ENCODE peak calls at places on chromosomes 2 and 18, in nine cellular contexts. One of them, this sample, is unnamed.
A peak's percentile ranks its signal among the peaks of the same experiment; 100 is the strongest.

GRCh38 chr2:218381916-218382366 is at the start of gene SLC11A1:
- DNase-seq in activated gamma-delta T cell treated with anti-CD3 and anti-CD28 coated beads, Interleukin-2, amount 50 U/mL, for 16 hours: no peak
- DNase-seq in activated T-cell treated with anti-CD3 and anti-CD28 coated beads for 24 hours: no peak
- DNase-seq in BE2C: no peak
- DNase-seq in body of pancreas: peak; percentile 83
- DNase-seq in upper lobe of left lung: no peak
- DNase-seq in ELR: no peak
- DNase-seq in nucleus accumbens: peak; percentile 45
- DNase-seq in neuronal stem cell: no peak
- DNase-seq in this sample: no peak

GRCh38 chr2:100731535-100731981 is 88.4 kb upstream of the NPAS2 start:
- DNase-seq in activated gamma-delta T cell treated with anti-CD3 and anti-CD28 coated beads, Interleukin-2, amount 50 U/mL, for 16 hours: no peak
- DNase-seq in activated T-cell treated with anti-CD3 and anti-CD28 coated beads for 24 hours: no peak
- DNase-seq in BE2C: no peak
- DNase-seq in body of pancreas: no peak
- DNase-seq in upper lobe of left lung: no peak
- DNase-seq in ELR: peak; percentile 92
- DNase-seq in nucleus accumbens: no peak
- DNase-seq in neuronal stem cell: no peak
- DNase-seq in this sample: no peak

GRCh38 chr2:101900375-101900774 is 91.4 kb upstream of the IL1R2 start:
- DNase-seq in activated gamma-delta T cell treated with anti-CD3 and anti-CD28 coated beads, Interleukin-2, amount 50 U/mL, for 16 hours: no peak
- DNase-seq in activated T-cell treated with anti-CD3 and anti-CD28 coated beads for 24 hours: peak; percentile 19
- DNase-seq in BE2C: no peak
- DNase-seq in body of pancreas: no peak
- DNase-seq in upper lobe of left lung: no peak
- DNase-seq in ELR: no peak
- DNase-seq in nucleus accumbens: no peak
- DNase-seq in neuronal stem cell: no peak
- DNase-seq in this sample: no peak

GRCh38 chr2:240465765-240466578 is 30.5 kb downstream of the GPC1 start:
- DNase-seq in activated gamma-delta T cell treated with anti-CD3 and anti-CD28 coated beads, Interleukin-2, amount 50 U/mL, for 16 hours: no peak
- DNase-seq in activated T-cell treated with anti-CD3 and anti-CD28 coated beads for 24 hours: no peak
- DNase-seq in BE2C: peak; percentile 11
- DNase-seq in body of pancreas: peak; percentile 1
- DNase-seq in upper lobe of left lung: peak; percentile 79
- DNase-seq in ELR: no peak
- DNase-seq in nucleus accumbens: no peak
- DNase-seq in neuronal stem cell: no peak
- DNase-seq in this sample: no peak

GRCh38 chr18:45517181-45517741 is 98.0 kb upstream of the SLC14A2 start:
- DNase-seq in activated gamma-delta T cell treated with anti-CD3 and anti-CD28 coated beads, Interleukin-2, amount 50 U/mL, for 16 hours: no peak
- DNase-seq in activated T-cell treated with anti-CD3 and anti-CD28 coated beads for 24 hours: no peak
- DNase-seq in BE2C: no peak
- DNase-seq in body of pancreas: peak; percentile 37
- DNase-seq in upper lobe of left lung: peak; percentile 10
- DNase-seq in ELR: no peak
- DNase-seq in nucleus accumbens: no peak
- DNase-seq in neuronal stem cell: peak; percentile 37
- DNase-seq in this sample: no peak

GRCh38 chr2:69561041-69561550 is 82.4 kb downstream of the AAK1 start:
- DNase-seq in activated gamma-delta T cell treated with anti-CD3 and anti-CD28 coated beads, Interleukin-2, amount 50 U/mL, for 16 hours: no peak
- DNase-seq in activated T-cell treated with anti-CD3 and anti-CD28 coated beads for 24 hours: no peak
- DNase-seq in BE2C: no peak
- DNase-seq in body of pancreas: no peak
- DNase-seq in upper lobe of left lung: no peak
- DNase-seq in ELR: peak; percentile 28
- DNase-seq in nucleus accumbens: no peak
- DNase-seq in neuronal stem cell: no peak
- DNase-seq in this sample: no peak

GRCh38 chr18:9293948-9294347 is 40.6 kb upstream of the TWSG1 start:
- DNase-seq in activated gamma-delta T cell treated with anti-CD3 and anti-CD28 coated beads, Interleukin-2, amount 50 U/mL, for 16 hours: no peak
- DNase-seq in activated T-cell treated with anti-CD3 and anti-CD28 coated beads for 24 hours: no peak
- DNase-seq in BE2C: no peak
- DNase-seq in body of pancreas: no peak
- DNase-seq in upper lobe of left lung: no peak
- DNase-seq in ELR: no peak
- DNase-seq in nucleus accumbens: no peak
- DNase-seq in neuronal stem cell: no peak
- DNase-seq in this sample: no peak

GRCh38 chr18:40864846-40865245 is 1090.2 kb upstream of the PIK3C3 start:
- DNase-seq in activated gamma-delta T cell treated with anti-CD3 and anti-CD28 coated beads, Interleukin-2, amount 50 U/mL, for 16 hours: no peak
- DNase-seq in activated T-cell treated with anti-CD3 and anti-CD28 coated beads for 24 hours: no peak
- DNase-seq in BE2C: no peak
- DNase-seq in body of pancreas: no peak
- DNase-seq in upper lobe of left lung: no peak
- DNase-seq in ELR: no peak
- DNase-seq in nucleus accumbens: no peak
- DNase-seq in neuronal stem cell: no peak
- DNase-seq in this sample: no peak

GRCh38 chr18:68861365-68861764 is 63.5 kb downstream of the CCDC102B start:
- DNase-seq in activated gamma-delta T cell treated with anti-CD3 and anti-CD28 coated beads, Interleukin-2, amount 50 U/mL, for 16 hours: no peak
- DNase-seq in activated T-cell treated with anti-CD3 and anti-CD28 coated beads for 24 hours: no peak
- DNase-seq in BE2C: no peak
- DNase-seq in body of pancreas: no peak
- DNase-seq in upper lobe of left lung: no peak
- DNase-seq in ELR: no peak
- DNase-seq in nucleus accumbens: no peak
- DNase-seq in neuronal stem cell: no peak
- DNase-seq in this sample: no peak

GRCh38 chr2:75074228-75074627 is 115.8 kb downstream of the POLE4 start:
- DNase-seq in activated gamma-delta T cell treated with anti-CD3 and anti-CD28 coated beads, Interleukin-2, amount 50 U/mL, for 16 hours: no peak
- DNase-seq in activated T-cell treated with anti-CD3 and anti-CD28 coated beads for 24 hours: no peak
- DNase-seq in BE2C: no peak
- DNase-seq in body of pancreas: no peak
- DNase-seq in upper lobe of left lung: no peak
- DNase-seq in ELR: no peak
- DNase-seq in nucleus accumbens: no peak
- DNase-seq in neuronal stem cell: no peak
- DNase-seq in this sample: no peak

GRCh38 chr2:240319855-240320560 is 115.5 kb upstream of the GPC1 start:
- DNase-seq in activated gamma-delta T cell treated with anti-CD3 and anti-CD28 coated beads, Interleukin-2, amount 50 U/mL, for 16 hours: no peak
- DNase-seq in activated T-cell treated with anti-CD3 and anti-CD28 coated beads for 24 hours: no peak
- DNase-seq in BE2C: no peak
- DNase-seq in body of pancreas: peak; percentile 33
- DNase-seq in upper lobe of left lung: peak; percentile 60
- DNase-seq in ELR: peak; percentile 94
- DNase-seq in nucleus accumbens: no peak
- DNase-seq in neuronal stem cell: no peak
- DNase-seq in this sample: no peak

GRCh38 chr2:240930631-240931318 is 24.6 kb downstream of the CROCC2 start:
- DNase-seq in activated gamma-delta T cell treated with anti-CD3 and anti-CD28 coated beads, Interleukin-2, amount 50 U/mL, for 16 hours: no peak
- DNase-seq in activated T-cell treated with anti-CD3 and anti-CD28 coated beads for 24 hours: no peak
- DNase-seq in BE2C: peak; percentile 9
- DNase-seq in body of pancreas: no peak
- DNase-seq in upper lobe of left lung: peak; percentile 78
- DNase-seq in ELR: no peak
- DNase-seq in nucleus accumbens: no peak
- DNase-seq in neuronal stem cell: no peak
- DNase-seq in this sample: no peak

GRCh38 chr2:237140689-237141285 is 55.1 kb downstream of the COPS8 start:
- DNase-seq in activated gamma-delta T cell treated with anti-CD3 and anti-CD28 coated beads, Interleukin-2, amount 50 U/mL, for 16 hours: no peak
- DNase-seq in activated T-cell treated with anti-CD3 and anti-CD28 coated beads for 24 hours: no peak
- DNase-seq in BE2C: no peak
- DNase-seq in body of pancreas: peak; percentile 47
- DNase-seq in upper lobe of left lung: no peak
- DNase-seq in ELR: no peak
- DNase-seq in nucleus accumbens: no peak
- DNase-seq in neuronal stem cell: no peak
- DNase-seq in this sample: no peak

GRCh38 chr18:12397793-12398192 is 9.9 kb upstream of the PRELID3A start:
- DNase-seq in activated gamma-delta T cell treated with anti-CD3 and anti-CD28 coated beads, Interleukin-2, amount 50 U/mL, for 16 hours: no peak
- DNase-seq in activated T-cell treated with anti-CD3 and anti-CD28 coated beads for 24 hours: no peak
- DNase-seq in BE2C: no peak
- DNase-seq in body of pancreas: no peak
- DNase-seq in upper lobe of left lung: no peak
- DNase-seq in ELR: no peak
- DNase-seq in nucleus accumbens: no peak
- DNase-seq in neuronal stem cell: no peak
- DNase-seq in this sample: no peak

GRCh38 chr18:73646772-73647171 is 500.9 kb downstream of the FBXO15 start:
- DNase-seq in activated gamma-delta T cell treated with anti-CD3 and anti-CD28 coated beads, Interleukin-2, amount 50 U/mL, for 16 hours: no peak
- DNase-seq in activated T-cell treated with anti-CD3 and anti-CD28 coated beads for 24 hours: no peak
- DNase-seq in BE2C: no peak
- DNase-seq in body of pancreas: no peak
- DNase-seq in upper lobe of left lung: no peak
- DNase-seq in ELR: peak; percentile 85
- DNase-seq in nucleus accumbens: no peak
- DNase-seq in neuronal stem cell: no peak
- DNase-seq in this sample: no peak

GRCh38 chr2:215537621-215538020 is 101.8 kb upstream of the FN1 start:
- DNase-seq in activated gamma-delta T cell treated with anti-CD3 and anti-CD28 coated beads, Interleukin-2, amount 50 U/mL, for 16 hours: no peak
- DNase-seq in activated T-cell treated with anti-CD3 and anti-CD28 coated beads for 24 hours: no peak
- DNase-seq in BE2C: no peak
- DNase-seq in body of pancreas: no peak
- DNase-seq in upper lobe of left lung: no peak
- DNase-seq in ELR: no peak
- DNase-seq in nucleus accumbens: no peak
- DNase-seq in neuronal stem cell: no peak
- DNase-seq in this sample: no peak